ENCODE peak calls at places on chromosome 12, in six cellular contexts. W is neuronal stem cell, P is H1, N is IMR-90, G is mesendoderm, U is mesenchymal stem cell. Q is an unnamed sample.

GRCh38 chr12:53743277-53744129 is 8.3 kb downstream of the CISTR start:
- DNase-seq in W (peak; percentile 85), P (peak; percentile 81), N (peak; percentile 48), G (peak; percentile 76), U (peak; percentile 71), Q (peak; percentile 82)

GRCh38 chr12:80269953-80270552 is 170.7 kb downstream of the OTOGL start:
- DNase-seq in W (peak; percentile 35), P (no peak), N (peak; percentile 60), G (peak; percentile 54), U (peak; percentile 59), Q (no peak)

GRCh38 chr12:92543359-92543758 is 159.4 kb upstream of the PLEKHG7 start:
- DNase-seq in W (no peak), P (no peak), N (no peak), G (peak; percentile 22), U (peak; percentile 73), Q (no peak)

GRCh38 chr12:19065871-19066270 is 63.7 kb upstream of the PLEKHA5 start:
- DNase-seq in W (no peak), P (no peak), N (no peak), G (no peak), U (no peak), Q (no peak)

GRCh38 chr12:44869503-44869902 is 6.6 kb downstream of the NELL2 start:
- DNase-seq in W (no peak), P (no peak), N (no peak), G (no peak), U (no peak), Q (no peak)

GRCh38 chr12:96233941-96234461 is 39.8 kb downstream of the ELK3 start:
- DNase-seq in W (no peak), P (no peak), N (peak; percentile 95), G (no peak), U (no peak), Q (no peak)

GRCh38 chr12:107515446-107515958 is 170.1 kb upstream of the PWP1 start:
- DNase-seq in W (no peak), P (no peak), N (peak; percentile 93), G (peak; percentile 94), U (peak; percentile 42), Q (peak; percentile 57)

GRCh38 chr12:57765698-57766463 is 997 bp downstream of the CYP27B1 start:
- DNase-seq in W (no peak), P (no peak), N (no peak), G (no peak), U (no peak), Q (peak; percentile 48)

GRCh38 chr12:76284816-76285750 is 63.1 kb downstream of the BBS10 start:
- DNase-seq in W (no peak), P (no peak), N (peak; percentile 73), G (no peak), U (peak; percentile 70), Q (peak; percentile 43)

GRCh38 chr12:128088926-128089325 is 178.0 kb upstream of the TMEM132C start:
- DNase-seq in W (no peak), P (peak; percentile 11), N (no peak), G (no peak), U (no peak), Q (peak; percentile 18)

GRCh38 chr12:32277774-32278173 is 121.6 kb upstream of the FGD4 start:
- DNase-seq in W (no peak), P (no peak), N (no peak), G (no peak), U (no peak), Q (no peak)

GRCh38 chr12:127485528-127485927 is 781.4 kb upstream of the TMEM132C start:
- DNase-seq in W (no peak), P (no peak), N (peak; percentile 86), G (peak; percentile 40), U (peak; percentile 83), Q (no peak)

GRCh38 chr12:21334771-21335325 is at the start of gene SLCO1A2:
- DNase-seq in W (no peak), P (no peak), N (no peak), G (no peak), U (no peak), Q (no peak)

GRCh38 chr12:34404377-34405285 is 382.3 kb downstream of the ALG10 start:
- DNase-seq in W (no peak), P (peak; percentile 2), N (no peak), G (no peak), U (no peak), Q (peak; percentile 15)

GRCh38 chr12:9041321-9041720 is 52.0 kb downstream of the KLRG1 start:
- DNase-seq in W (no peak), P (no peak), N (peak; percentile 17), G (no peak), U (peak; percentile 9), Q (no peak)

GRCh38 chr12:9378430-9378835 is 170.2 kb upstream of the PZP start:
- DNase-seq in W (no peak), P (no peak), N (no peak), G (peak; percentile 54), U (no peak), Q (peak; percentile 63)

GRCh38 chr12:53938276-53939140 is at the start of gene HOXC13:
- DNase-seq in W (peak; percentile 65), P (peak; percentile 97), N (no peak), G (peak; percentile 92), U (peak; percentile 25), Q (peak; percentile 100)

GRCh38 chr12:28550757-28551381 is 360.6 kb downstream of the CCDC91 start:
- DNase-seq in W (no peak), P (no peak), N (peak; percentile 86), G (peak; percentile 2), U (peak; percentile 40), Q (no peak)

GRCh38 chr12:40152783-40153383 is 47.0 kb upstream of the SLC2A13 start:
- DNase-seq in W (peak; percentile 32), P (peak; percentile 66), N (peak; percentile 32), G (peak; percentile 40), U (peak; percentile 45), Q (no peak)

GRCh38 chr12:50611021-50611420 is 106.2 kb downstream of the DIP2B start:
- DNase-seq in W (no peak), P (no peak), N (no peak), G (no peak), U (no peak), Q (no peak)

GRCh38 chr12:132478845-132479244 is 11.1 kb upstream of the FBRSL1 start:
- DNase-seq in W (no peak), P (no peak), N (no peak), G (no peak), U (no peak), Q (no peak)

GRCh38 chr12:15774819-15775218 is 14.4 kb downstream of the EPS8 start:
- DNase-seq in W (no peak), P (no peak), N (peak; percentile 51), G (no peak), U (no peak), Q (no peak)

DNA sequence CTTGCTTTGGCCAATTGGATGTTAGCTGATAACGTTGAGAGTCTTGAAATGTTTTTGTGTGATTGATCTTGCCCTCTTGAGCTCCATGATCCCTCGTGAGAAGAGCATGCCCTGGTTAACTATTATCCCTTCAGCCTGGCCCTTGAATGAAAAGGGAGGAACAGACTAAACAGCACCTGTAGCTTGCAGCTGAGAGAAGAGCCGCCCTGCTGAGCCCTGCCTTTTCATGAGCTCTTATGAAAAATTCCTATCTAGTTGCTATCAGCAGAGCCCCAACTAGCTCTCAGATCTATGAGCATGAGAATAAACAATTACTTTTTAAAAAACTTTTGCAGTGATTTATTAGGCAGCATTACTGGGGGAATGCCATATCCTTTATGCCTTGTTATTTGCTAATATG is 36.0 kb upstream of the RPH3A start:
- DNase-seq in W (no peak), P (no peak), N (no peak), G (no peak), U (no peak), Q (no peak)
- H2BK15ac ChIP-seq in W (no peak overlapping the region), P (no peak overlapping the region), N (no peak overlapping the region), G (no peak overlapping the region), U (no peak overlapping the region), Q (no peak overlapping the region)

GRCh38 chr12:510071-510825 is 50.5 kb downstream of the B4GALNT3 start:
- DNase-seq in W (peak; percentile 65), P (peak; percentile 57), N (no peak), G (peak; percentile 93), U (no peak), Q (peak; percentile 69)
- H2BK15ac ChIP-seq in W (peak overlapping the region; percentile 35), P (no peak overlapping the region), N (no peak overlapping the region), G (no peak overlapping the region), U (no peak overlapping the region), Q (no peak overlapping the region)

DNA sequence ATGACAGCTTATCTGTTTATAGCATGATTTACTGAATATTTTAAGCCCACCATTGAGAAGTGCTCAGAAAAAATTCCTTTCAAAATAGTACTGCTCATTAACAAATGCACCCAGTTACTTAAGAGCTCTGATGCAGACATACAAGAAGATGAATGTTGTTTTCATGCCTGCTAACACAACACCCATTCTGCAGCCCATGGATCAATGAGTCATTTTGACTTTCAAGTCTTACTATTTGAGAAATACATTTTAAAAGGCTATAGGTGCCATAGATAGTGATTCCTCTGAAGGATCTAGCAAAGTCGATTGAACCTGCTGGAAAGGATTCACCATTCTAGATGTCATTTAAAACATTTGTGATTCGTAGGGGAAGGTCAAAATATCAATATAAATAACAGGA is 85.1 kb upstream of the ADAMTS20 start:
- DNase-seq in W (no peak), P (no peak), N (no peak), G (no peak), U (no peak), Q (no peak)
- H2BK15ac ChIP-seq in W (no peak overlapping the region), P (no peak overlapping the region), N (no peak overlapping the region), G (no peak overlapping the region), U (no peak overlapping the region), Q (no peak overlapping the region)

GRCh38 chr12:12998248-12998647 is 1.8 kb downstream of the HEBP1 start:
- DNase-seq in W (no peak), P (no peak), N (no peak), G (no peak), U (no peak), Q (no peak)

GRCh38 chr12:12997734-12998133 is 2.3 kb downstream of the HEBP1 start:
- DNase-seq in W (no peak), P (no peak), N (no peak), G (no peak), U (no peak), Q (no peak)

GRCh38 chr12:12993367-12993766 is 6.7 kb downstream of the HEBP1 start:
- DNase-seq in W (no peak), P (no peak), N (no peak), G (no peak), U (no peak), Q (no peak)

GRCh38 chr12:12995088-12995487 is 5.0 kb downstream of the HEBP1 start:
- DNase-seq in W (no peak), P (no peak), N (no peak), G (no peak), U (no peak), Q (no peak)

DNA sequence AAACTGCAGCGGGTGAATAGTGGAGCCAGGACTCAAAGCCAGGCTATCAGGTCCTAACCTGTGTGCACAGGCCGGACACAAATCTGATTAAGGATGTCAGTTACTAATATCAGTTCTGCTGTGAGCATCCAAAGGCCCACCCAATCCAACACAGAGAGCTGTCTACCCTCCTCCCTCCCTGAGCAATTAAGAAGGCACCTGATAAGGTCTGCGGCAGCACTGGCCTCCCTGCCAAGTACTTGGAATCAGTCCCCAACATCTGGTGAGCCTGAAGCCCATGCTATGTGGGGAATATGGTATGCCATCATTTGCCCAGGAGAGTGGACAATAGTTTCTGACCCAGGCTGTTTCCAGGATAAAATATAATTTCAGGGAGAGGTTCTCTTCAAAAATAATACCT is 3.8 kb downstream of the HEBP1 start:
- DNase-seq in W (no peak), P (no peak), N (no peak), G (no peak), U (no peak), Q (no peak)
- H2BK15ac ChIP-seq in W (no peak overlapping the region), P (no peak overlapping the region), N (no peak overlapping the region), G (no peak overlapping the region), U (peak overlapping the region; percentile 26), Q (no peak overlapping the region)

Q was measured in H9.